ENCODE peak calls at places on chromosomes 7 and 10, in five cellular contexts. One of them, this sample, is unnamed.
A peak's percentile ranks its signal among the peaks of the same experiment; 100 is the strongest.

GRCh38 chr7:50552921-50553320 is 12.3 kb downstream of the DDC start:
- DNase-seq in GM23338: peak; percentile 57
- DNase-seq in GM23248: peak; percentile 66
- DNase-seq in mesenchymal stem cell: peak; percentile 48
- DNase-seq in A549: no peak
- DNase-seq in this sample: peak; percentile 78

GRCh38 chr7:137142376-137142775 is 201.2 kb downstream of the PTN start:
- DNase-seq in GM23338: no peak
- DNase-seq in A549: no peak
- DNase-seq in GM23248: peak; percentile 40
- DNase-seq in mesenchymal stem cell: no peak
- DNase-seq in this sample: no peak

GRCh38 chr10:107914450-107915276 is 750.2 kb upstream of the SORCS1 start:
- DNase-seq in A549: no peak
- DNase-seq in GM23338: peak; percentile 67
- DNase-seq in GM23248: peak; percentile 70
- DNase-seq in mesenchymal stem cell: peak; percentile 0
- DNase-seq in this sample: peak; percentile 50

GRCh38 chr10:69102429-69102828 is 14.5 kb downstream of the SRGN start:
- DNase-seq in GM23338: no peak
- DNase-seq in mesenchymal stem cell: no peak
- DNase-seq in A549: no peak
- DNase-seq in GM23248: no peak
- DNase-seq in this sample: no peak

GRCh38 chr10:6423004-6423403 is 157.1 kb downstream of the PRKCQ start:
- DNase-seq in GM23338: no peak
- DNase-seq in mesenchymal stem cell: peak; percentile 88
- DNase-seq in GM23248: peak; percentile 41
- DNase-seq in A549: no peak
- DNase-seq in this sample: no peak

GRCh38 chr7:5428470-5429252 is 5.0 kb upstream of the TNRC18 start:
- DNase-seq in GM23248: peak; percentile 96
- DNase-seq in A549: no peak
- DNase-seq in GM23338: peak; percentile 39
- DNase-seq in mesenchymal stem cell: peak; percentile 95
- DNase-seq in this sample: peak; percentile 86

GRCh38 chr7:84245831-84246230 is 51.2 kb upstream of the SEMA3A start:
- DNase-seq in GM23338: peak; percentile 49
- DNase-seq in GM23248: no peak
- DNase-seq in A549: no peak
- DNase-seq in mesenchymal stem cell: no peak
- DNase-seq in this sample: no peak

GRCh38 chr10:15149042-15149771 is 19.3 kb downstream of the NMT2 start:
- DNase-seq in A549: no peak
- DNase-seq in GM23338: no peak
- DNase-seq in mesenchymal stem cell: no peak
- DNase-seq in GM23248: no peak
- DNase-seq in this sample: no peak

GRCh38 chr7:128909605-128910568 is 622 bp downstream of the KCP start:
- DNase-seq in GM23338: peak; percentile 74
- DNase-seq in A549: no peak
- DNase-seq in GM23248: peak; percentile 49
- DNase-seq in mesenchymal stem cell: peak; percentile 74
- DNase-seq in this sample: peak; percentile 63

GRCh38 chr10:51800121-51800520 is 100.7 kb upstream of the CSTF2T start:
- DNase-seq in GM23248: no peak
- DNase-seq in A549: no peak
- DNase-seq in mesenchymal stem cell: no peak
- DNase-seq in GM23338: no peak
- DNase-seq in this sample: no peak

GRCh38 chr7:16080131-16080530 is 341.2 kb downstream of the CRPPA start:
- DNase-seq in mesenchymal stem cell: no peak
- DNase-seq in A549: no peak
- DNase-seq in GM23248: no peak
- DNase-seq in GM23338: no peak
- DNase-seq in this sample: no peak

GRCh38 chr10:75122505-75122904 is 11.0 kb downstream of the SAMD8 start:
- DNase-seq in GM23248: no peak
- DNase-seq in mesenchymal stem cell: no peak
- DNase-seq in A549: no peak
- DNase-seq in GM23338: no peak
- DNase-seq in this sample: no peak

GRCh38 chr10:78914502-78915330 is 154.1 kb upstream of the ZMIZ1 start:
- DNase-seq in GM23338: no peak
- DNase-seq in A549: no peak
- DNase-seq in GM23248: peak; percentile 51
- DNase-seq in mesenchymal stem cell: no peak
- DNase-seq in this sample: no peak

GRCh38 chr10:44980309-44981171 is 1.9 kb upstream of the DEPP1 start:
- DNase-seq in GM23338: no peak
- DNase-seq in mesenchymal stem cell: no peak
- DNase-seq in GM23248: peak; percentile 49
- DNase-seq in A549: no peak
- DNase-seq in this sample: no peak
- H3K4me2 ChIP-seq in GM23338: peak overlapping the region; percentile 26
- H3K4me2 ChIP-seq in mesenchymal stem cell: no peak overlapping the region
- H3K4me2 ChIP-seq in GM23248: peak overlapping the region; percentile 72
- H3K4me2 ChIP-seq in A549: peak overlapping the region; percentile 59
- H3K4me2 ChIP-seq in this sample: peak overlapping the region; percentile 25

GRCh38 chr10:125661942-125662515 is 20.9 kb downstream of the TEX36 start:
- DNase-seq in A549: no peak
- DNase-seq in GM23338: no peak
- DNase-seq in mesenchymal stem cell: no peak
- DNase-seq in GM23248: peak; percentile 96
- DNase-seq in this sample: peak; percentile 50
- H3K4me2 ChIP-seq in A549: peak overlapping the region; percentile 24
- H3K4me2 ChIP-seq in GM23338: no peak overlapping the region
- H3K4me2 ChIP-seq in mesenchymal stem cell: no peak overlapping the region
- H3K4me2 ChIP-seq in GM23248: peak overlapping the region; percentile 60
- H3K4me2 ChIP-seq in this sample: no peak overlapping the region

DNA sequence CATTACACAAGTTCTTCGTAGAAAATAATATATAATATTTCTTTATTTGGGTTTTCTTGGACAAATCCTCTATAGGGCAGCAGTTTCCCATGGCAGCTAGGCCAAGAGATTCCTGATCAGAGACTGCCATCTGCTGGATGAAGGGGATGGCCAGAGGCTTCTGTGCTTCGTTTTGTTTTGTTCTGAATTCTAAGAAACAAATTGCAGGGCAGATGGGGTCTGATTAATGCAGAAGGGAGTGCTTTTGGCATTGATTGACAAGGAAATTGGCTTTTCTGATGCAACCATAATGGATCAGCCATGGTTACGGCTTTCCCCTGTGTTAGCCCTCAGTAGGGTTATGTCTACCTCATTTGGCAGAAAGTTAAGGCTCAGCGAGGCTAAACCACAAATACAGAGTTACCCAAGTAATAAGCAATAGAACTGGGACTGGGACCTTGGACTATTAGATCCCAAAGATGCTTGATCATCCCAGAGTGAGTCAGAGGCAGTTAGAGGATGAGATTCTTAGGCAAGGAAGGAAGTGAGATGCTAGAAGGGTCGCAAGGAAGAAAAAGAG is 401.6 kb downstream of the TNS3 start:
- DNase-seq in mesenchymal stem cell: peak; percentile 78
- DNase-seq in GM23338: peak; percentile 78
- DNase-seq in A549: peak; percentile 66
- DNase-seq in GM23248: peak; percentile 81
- DNase-seq in this sample: peak; percentile 80
- H3K4me2 ChIP-seq in mesenchymal stem cell: no peak overlapping the region
- H3K4me2 ChIP-seq in GM23338: no peak overlapping the region
- H3K4me2 ChIP-seq in A549: no peak overlapping the region
- H3K4me2 ChIP-seq in GM23248: peak overlapping the region; percentile 11
- H3K4me2 ChIP-seq in this sample: no peak overlapping the region

GRCh38 chr7:116679495-116679894 is 7.5 kb downstream of the MET start:
- DNase-seq in GM23338: no peak
- DNase-seq in mesenchymal stem cell: no peak
- DNase-seq in GM23248: no peak
- DNase-seq in A549: no peak
- DNase-seq in this sample: no peak
- H3K4me2 ChIP-seq in GM23338: no peak overlapping the region
- H3K4me2 ChIP-seq in mesenchymal stem cell: no peak overlapping the region
- H3K4me2 ChIP-seq in GM23248: no peak overlapping the region
- H3K4me2 ChIP-seq in A549: peak overlapping the region; percentile 19
- H3K4me2 ChIP-seq in this sample: no peak overlapping the region

This sample was measured in hepatocyte.